ENCODE peak calls at places on chromosomes 16 and 17, in four cellular contexts. One of them, this sample, is unnamed.

GRCh38 chr17:73644145-73645049 is at the start of gene SDK2:
- DNase-seq in HEK293T: peak; percentile 45
- DNase-seq in fibroblast of the aortic adventitia: no peak
- DNase-seq in EH: no peak
- DNase-seq in this sample: no peak

GRCh38 chr17:75031972-75032895 is 14.5 kb downstream of the ATP5PD start:
- DNase-seq in fibroblast of the aortic adventitia: peak; percentile 83
- DNase-seq in EH: peak; percentile 89
- DNase-seq in HEK293T: peak; percentile 57
- DNase-seq in this sample: peak; percentile 92

GRCh38 chr17:74815671-74816370 is 39.7 kb upstream of the NAT9 start:
- DNase-seq in fibroblast of the aortic adventitia: no peak
- DNase-seq in HEK293T: peak; percentile 54
- DNase-seq in EH: no peak
- DNase-seq in this sample: no peak

GRCh38 chr17:80316431-80316830 is 55.8 kb downstream of the RNF213 start:
- DNase-seq in fibroblast of the aortic adventitia: no peak
- DNase-seq in EH: no peak
- DNase-seq in HEK293T: no peak
- DNase-seq in this sample: no peak

GRCh38 chr17:17792551-17793377 is 44.0 kb downstream of the SREBF1 start:
- DNase-seq in fibroblast of the aortic adventitia: peak; percentile 60
- DNase-seq in EH: peak; percentile 61
- DNase-seq in HEK293T: no peak
- DNase-seq in this sample: peak; percentile 31

GRCh38 chr17:78687944-78688343 is 94.1 kb downstream of the CYTH1 start:
- DNase-seq in HEK293T: no peak
- DNase-seq in fibroblast of the aortic adventitia: no peak
- DNase-seq in EH: no peak
- DNase-seq in this sample: no peak

GRCh38 chr16:88481851-88482250 is 28.8 kb downstream of the ZFPM1 start:
- DNase-seq in fibroblast of the aortic adventitia: no peak
- DNase-seq in HEK293T: no peak
- DNase-seq in EH: no peak
- DNase-seq in this sample: no peak

GRCh38 chr17:1724869-1725641 is 551 bp downstream of the WDR81 start:
- DNase-seq in fibroblast of the aortic adventitia: no peak
- DNase-seq in HEK293T: peak; percentile 31
- DNase-seq in EH: no peak
- DNase-seq in this sample: no peak

GRCh38 chr17:846901-847777 is 65.0 kb downstream of the MRM3 start:
- DNase-seq in fibroblast of the aortic adventitia: peak; percentile 22
- DNase-seq in HEK293T: no peak
- DNase-seq in EH: peak; percentile 76
- DNase-seq in this sample: no peak

GRCh38 chr16:12336158-12336557 is 359.6 kb downstream of the SNX29 start:
- DNase-seq in EH: no peak
- DNase-seq in HEK293T: no peak
- DNase-seq in fibroblast of the aortic adventitia: no peak
- DNase-seq in this sample: no peak

GRCh38 chr16:17413508-17413907 is 57.3 kb downstream of the XYLT1 start:
- DNase-seq in fibroblast of the aortic adventitia: no peak
- DNase-seq in EH: no peak
- DNase-seq in HEK293T: no peak
- DNase-seq in this sample: no peak

GRCh38 chr16:49744244-49744976 is 111.5 kb downstream of the ZNF423 start:
- DNase-seq in fibroblast of the aortic adventitia: no peak
- DNase-seq in EH: no peak
- DNase-seq in HEK293T: no peak
- DNase-seq in this sample: no peak

GRCh38 chr17:29557085-29557697 is 9.6 kb downstream of the ABHD15 start:
- DNase-seq in fibroblast of the aortic adventitia: peak; percentile 83
- DNase-seq in EH: peak; percentile 47
- DNase-seq in HEK293T: no peak
- DNase-seq in this sample: no peak

This sample was measured in stromal cell of bone marrow.